ENCODE peak calls at places on chromosomes 12 and 14, in four cellular contexts. One of them, this sample, is unnamed.

GRCh38 chr12:64010069-64010686 is 165.7 kb downstream of the SRGAP1 start:
- DNase-seq in lower leg skin: no peak
- DNase-seq in M059J: peak
- DNase-seq in GM23338: no peak
- DNase-seq in this sample: no peak

GRCh38 chr14:84006643-84007137 is 1523.3 kb upstream of the FLRT2 start:
- DNase-seq in lower leg skin: no peak
- DNase-seq in GM23338: peak
- DNase-seq in M059J: no peak
- DNase-seq in this sample: no peak

GRCh38 chr12:103851127-103851526 is 10.1 kb upstream of the NT5DC3 start:
- DNase-seq in M059J: peak
- DNase-seq in GM23338: no peak
- DNase-seq in lower leg skin: no peak
- DNase-seq in this sample: no peak

GRCh38 chr12:10607885-10608458 is 5.4 kb downstream of the MAGOHB start:
- DNase-seq in GM23338: peak
- DNase-seq in lower leg skin: no peak
- DNase-seq in M059J: peak
- DNase-seq in this sample: no peak

GRCh38 chr14:54362759-54363437 is 33.9 kb upstream of the CDKN3 start:
- DNase-seq in GM23338: no peak
- DNase-seq in lower leg skin: no peak
- DNase-seq in M059J: no peak
- DNase-seq in this sample: no peak

GRCh38 chr12:31896514-31897039 is 62.6 kb upstream of the RESF1 start:
- DNase-seq in GM23338: peak
- DNase-seq in M059J: peak
- DNase-seq in lower leg skin: peak
- DNase-seq in this sample: peak

GRCh38 chr14:104803916-104804371 is 3.0 kb downstream of the ZBTB42 start:
- DNase-seq in lower leg skin: no peak
- DNase-seq in GM23338: no peak
- DNase-seq in M059J: peak
- DNase-seq in this sample: no peak

GRCh38 chr14:68676511-68676943 is 116.3 kb downstream of the ZFP36L1 start:
- DNase-seq in lower leg skin: no peak
- DNase-seq in GM23338: no peak
- DNase-seq in M059J: no peak
- DNase-seq in this sample: no peak

GRCh38 chr12:64733857-64734256 is 25.3 kb downstream of the GNS start:
- DNase-seq in M059J: peak
- DNase-seq in GM23338: no peak
- DNase-seq in lower leg skin: no peak
- DNase-seq in this sample: no peak

GRCh38 chr12:94875525-94875924 is 128.0 kb downstream of the NDUFA12 start:
- DNase-seq in M059J: peak
- DNase-seq in GM23338: peak
- DNase-seq in lower leg skin: no peak
- DNase-seq in this sample: no peak

GRCh38 chr12:120013659-120014380 is 24.8 kb downstream of the BICDL1 start:
- DNase-seq in M059J: peak
- DNase-seq in GM23338: no peak
- DNase-seq in lower leg skin: no peak
- DNase-seq in this sample: peak

GRCh38 chr12:112862570-112863137 is 44.1 kb upstream of the OAS1 start:
- DNase-seq in M059J: no peak
- DNase-seq in lower leg skin: peak
- DNase-seq in GM23338: no peak
- DNase-seq in this sample: no peak

GRCh38 chr14:99853206-99853605 is 60.0 kb downstream of the EML1 start:
- DNase-seq in M059J: no peak
- DNase-seq in GM23338: no peak
- DNase-seq in lower leg skin: no peak
- DNase-seq in this sample: no peak

GRCh38 chr14:60647081-60647836 is 2.0 kb downstream of the SIX1 start:
- DNase-seq in lower leg skin: peak
- DNase-seq in GM23338: peak
- DNase-seq in M059J: peak
- DNase-seq in this sample: no peak

GRCh38 chr12:121958521-121959240 is 40.3 kb downstream of the CFAP251 start:
- DNase-seq in GM23338: peak
- DNase-seq in lower leg skin: no peak
- DNase-seq in M059J: no peak
- DNase-seq in this sample: no peak

GRCh38 chr12:54968181-54968730 is 16.3 kb downstream of the TESPA1 start:
- DNase-seq in GM23338: no peak
- DNase-seq in lower leg skin: no peak
- DNase-seq in M059J: no peak
- DNase-seq in this sample: no peak

GRCh38 chr14:71333705-71334104 is 426.4 kb downstream of the PCNX1 start:
- DNase-seq in lower leg skin: no peak
- DNase-seq in GM23338: no peak
- DNase-seq in M059J: no peak
- DNase-seq in this sample: peak

GRCh38 chr12:75720807-75721206 is 209.4 kb upstream of the KRR1 start:
- DNase-seq in lower leg skin: no peak
- DNase-seq in GM23338: peak
- DNase-seq in M059J: peak
- DNase-seq in this sample: no peak

GRCh38 chr12:106584104-106585064 is 1.6 kb downstream of the RFX4 start:
- DNase-seq in lower leg skin: no peak
- DNase-seq in M059J: peak
- DNase-seq in GM23338: peak
- DNase-seq in this sample: no peak

GRCh38 chr14:70955543-70956480 is 48.6 kb downstream of the PCNX1 start:
- DNase-seq in lower leg skin: no peak
- DNase-seq in M059J: peak
- DNase-seq in GM23338: peak
- DNase-seq in this sample: peak

GRCh38 chr12:104138747-104139186 is 757 bp upstream of the NFYB start:
- DNase-seq in M059J: no peak
- DNase-seq in GM23338: peak
- DNase-seq in lower leg skin: peak
- DNase-seq in this sample: no peak

GRCh38 chr12:47754126-47754525 is 4.6 kb downstream of the RAPGEF3 start:
- DNase-seq in lower leg skin: no peak
- DNase-seq in GM23338: no peak
- DNase-seq in M059J: peak
- DNase-seq in this sample: no peak

GRCh38 chr14:88986146-88986841 is 161.8 kb downstream of the TTC8 start:
- DNase-seq in M059J: peak
- DNase-seq in lower leg skin: no peak
- DNase-seq in GM23338: no peak
- DNase-seq in this sample: no peak

GRCh38 chr14:35369701-35370191 is 34.8 kb downstream of the NFKBIA start:
- DNase-seq in GM23338: no peak
- DNase-seq in M059J: no peak
- DNase-seq in lower leg skin: no peak
- DNase-seq in this sample: no peak

GRCh38 chr12:89817501-89818226 is 109.0 kb upstream of the ATP2B1 start:
- DNase-seq in M059J: peak
- DNase-seq in GM23338: no peak
- DNase-seq in lower leg skin: no peak
- DNase-seq in this sample: no peak

GRCh38 chr12:33006106-33006505 is 109.5 kb upstream of the PKP2 start:
- DNase-seq in GM23338: peak
- DNase-seq in M059J: no peak
- DNase-seq in lower leg skin: no peak
- DNase-seq in this sample: no peak

GRCh38 chr14:104282332-104283196 is 144.2 kb downstream of the KIF26A start:
- DNase-seq in lower leg skin: peak
- DNase-seq in GM23338: no peak
- DNase-seq in M059J: no peak
- DNase-seq in this sample: no peak

GRCh38 chr14:77120771-77121743 is 20.5 kb downstream of the ZDHHC22 start:
- DNase-seq in M059J: no peak
- DNase-seq in GM23338: no peak
- DNase-seq in lower leg skin: no peak
- DNase-seq in this sample: no peak

GRCh38 chr12:93857917-93858513 is 180.8 kb downstream of the CRADD start:
- DNase-seq in lower leg skin: no peak
- DNase-seq in M059J: no peak
- DNase-seq in GM23338: no peak
- DNase-seq in this sample: no peak

GRCh38 chr12:117120787-117121186 is 21.6 kb upstream of the TESC start:
- DNase-seq in M059J: no peak
- DNase-seq in GM23338: no peak
- DNase-seq in lower leg skin: no peak
- DNase-seq in this sample: no peak

GRCh38 chr14:68549966-68550705 is 242.7 kb downstream of the ZFP36L1 start:
- DNase-seq in lower leg skin: no peak
- DNase-seq in M059J: no peak
- DNase-seq in GM23338: peak
- DNase-seq in this sample: no peak

GRCh38 chr12:120474092-120474960 is 4.8 kb upstream of the SRSF9 start:
- DNase-seq in GM23338: peak
- DNase-seq in M059J: peak
- DNase-seq in lower leg skin: no peak
- DNase-seq in this sample: no peak